ENCODE peak calls at places on chromosomes 12 and 14, in nine cellular contexts. C is retinal pigment epithelial cell, V is A549, J is NB4, S is ovary, B is fibroblast of the aortic adventitia, M is lower lobe of right lung, F is GM23338, U is ascending aorta. I is an unnamed sample.

GRCh38 chr14:39015360-39015961 is 87.6 kb downstream of the SEC23A start:
- DNase-seq in C (no peak), V (peak; percentile 64), J (peak; percentile 56), S (no peak), B (peak; percentile 69), M (no peak), F (peak; percentile 75), U (no peak), I (no peak)

GRCh38 chr12:119148049-119148448 is 30.7 kb upstream of the HSPB8 start:
- DNase-seq in C (no peak), V (no peak), J (no peak), S (no peak), B (no peak), M (no peak), F (no peak), U (no peak), I (no peak)

GRCh38 chr12:8527250-8528130 is 13.2 kb downstream of the CLEC4E start:
- DNase-seq in C (no peak), V (no peak), J (no peak), S (no peak), B (no peak), M (no peak), F (peak; percentile 58), U (no peak), I (no peak)

GRCh38 chr12:117538032-117538690 is 176.7 kb upstream of the NOS1 start:
- DNase-seq in C (no peak), V (peak; percentile 12), J (no peak), S (no peak), B (no peak), M (no peak), F (no peak), U (no peak), I (no peak)

GRCh38 chr12:3950714-3951320 is 77.6 kb upstream of the PARP11 start:
- DNase-seq in C (no peak), V (no peak), J (no peak), S (no peak), B (no peak), M (no peak), F (no peak), U (no peak), I (no peak)

GRCh38 chr14:106380740-106381139 is 854.4 kb downstream of the TMEM121 start:
- DNase-seq in C (no peak), V (no peak), J (no peak), S (no peak), B (no peak), M (no peak), F (no peak), U (no peak), I (no peak)

GRCh38 chr14:55430024-55430690 is 10.3 kb downstream of the TBPL2 start:
- DNase-seq in C (peak; percentile 58), V (peak; percentile 79), J (peak; percentile 68), S (no peak), B (peak; percentile 87), M (no peak), F (peak; percentile 92), U (no peak), I (no peak)

GRCh38 chr14:92676031-92676430 is 72.4 kb downstream of the LGMN start:
- DNase-seq in C (no peak), V (no peak), J (peak; percentile 56), S (peak; percentile 19), B (no peak), M (peak; percentile 73), F (no peak), U (no peak), I (no peak)

GRCh38 chr12:2682301-2683282 is 112.2 kb upstream of the FKBP4 start:
- DNase-seq in C (no peak), V (peak; percentile 68), J (peak; percentile 52), S (no peak), B (peak; percentile 42), M (no peak), F (peak; percentile 70), U (no peak), I (no peak)

GRCh38 chr12:12158858-12159257 is 88.1 kb downstream of the BCL2L14 start:
- DNase-seq in C (no peak), V (no peak), J (no peak), S (no peak), B (peak; percentile 81), M (no peak), F (no peak), U (no peak), I (no peak)

GRCh38 chr12:22230280-22230794 is 104.2 kb downstream of the ST8SIA1 start:
- DNase-seq in C (no peak), V (peak; percentile 39), J (no peak), S (no peak), B (peak; percentile 68), M (no peak), F (no peak), U (no peak), I (no peak)

GRCh38 chr12:92028039-92028709 is 117.5 kb downstream of the BTG1 start:
- DNase-seq in C (peak; percentile 52), V (no peak), J (no peak), S (no peak), B (peak; percentile 68), M (no peak), F (no peak), U (no peak), I (no peak)

GRCh38 chr12:52029686-52030085 is 21.6 kb upstream of the NR4A1 start:
- DNase-seq in C (peak; percentile 63), V (peak; percentile 76), J (peak; percentile 79), S (no peak), B (peak; percentile 41), M (peak; percentile 67), F (peak; percentile 94), U (no peak), I (no peak)

GRCh38 chr12:98146043-98146442 is 369.3 kb upstream of the TMPO start:
- DNase-seq in C (no peak), V (no peak), J (no peak), S (no peak), B (no peak), M (no peak), F (no peak), U (no peak), I (no peak)

GRCh38 chr12:15788266-15789214 is 648 bp downstream of the EPS8 start:
- DNase-seq in C (no peak), V (peak; percentile 66), J (peak; percentile 16), S (peak; percentile 63), B (peak; percentile 60), M (peak; percentile 62), F (peak; percentile 70), U (no peak), I (no peak)

GRCh38 chr12:54566792-54567191 is 17.4 kb downstream of the PDE1B start:
- DNase-seq in C (no peak), V (no peak), J (no peak), S (no peak), B (no peak), M (no peak), F (no peak), U (no peak), I (no peak)

GRCh38 chr14:101563654-101564443 is 2.6 kb downstream of the DIO3 start:
- DNase-seq in C (no peak), V (peak; percentile 37), J (no peak), S (no peak), B (no peak), M (peak; percentile 26), F (peak; percentile 67), U (no peak), I (no peak)

GRCh38 chr14:76919811-76920571 is 93.8 kb downstream of the LRRC74A start:
- DNase-seq in C (peak; percentile 58), V (peak; percentile 84), J (peak; percentile 30), S (peak; percentile 63), B (peak; percentile 78), M (no peak), F (peak; percentile 67), U (no peak), I (no peak)

GRCh38 chr12:70557583-70558263 is 79.5 kb downstream of the PTPRB start:
- DNase-seq in C (no peak), V (no peak), J (no peak), S (no peak), B (no peak), M (no peak), F (no peak), U (no peak), I (no peak)

GRCh38 chr14:24312736-24313507 is 1.6 kb downstream of the LTB4R start:
- DNase-seq in C (no peak), V (no peak), J (peak; percentile 74), S (no peak), B (no peak), M (peak; percentile 62), F (no peak), U (no peak), I (no peak)

GRCh38 chr12:18389820-18390219 is 128.5 kb downstream of the PIK3C2G start:
- DNase-seq in C (no peak), V (no peak), J (no peak), S (no peak), B (no peak), M (no peak), F (no peak), U (no peak), I (no peak)

GRCh38 chr12:1738480-1738879 is 47.6 kb downstream of the ADIPOR2 start:
- DNase-seq in C (no peak), V (no peak), J (no peak), S (no peak), B (peak; percentile 19), M (no peak), F (no peak), U (no peak), I (no peak)

GRCh38 chr14:102795060-102795925 is 18.0 kb downstream of the TRAF3 start:
- DNase-seq in C (peak; percentile 90), V (peak; percentile 76), J (peak; percentile 77), S (no peak), B (peak; percentile 97), M (peak; percentile 68), F (no peak), U (peak; percentile 47), I (no peak)
- TF ChIP-seq CTCF in C (peak; percentile 64), V (no peak), J (no peak), S (no peak), B (peak; percentile 78), M (no peak), F (no peak), U (no peak), I (no peak)

GRCh38 chr14:97138801-97139200 is 341.6 kb downstream of the VRK1 start:
- DNase-seq in C (no peak), V (no peak), J (peak; percentile 8), S (no peak), B (no peak), M (no peak), F (peak; percentile 62), U (no peak), I (no peak)
- TF ChIP-seq CTCF in C (no peak), V (no peak), J (no peak), S (no peak), B (no peak), M (no peak), F (peak; percentile 59), U (no peak), I (no peak)

DNA sequence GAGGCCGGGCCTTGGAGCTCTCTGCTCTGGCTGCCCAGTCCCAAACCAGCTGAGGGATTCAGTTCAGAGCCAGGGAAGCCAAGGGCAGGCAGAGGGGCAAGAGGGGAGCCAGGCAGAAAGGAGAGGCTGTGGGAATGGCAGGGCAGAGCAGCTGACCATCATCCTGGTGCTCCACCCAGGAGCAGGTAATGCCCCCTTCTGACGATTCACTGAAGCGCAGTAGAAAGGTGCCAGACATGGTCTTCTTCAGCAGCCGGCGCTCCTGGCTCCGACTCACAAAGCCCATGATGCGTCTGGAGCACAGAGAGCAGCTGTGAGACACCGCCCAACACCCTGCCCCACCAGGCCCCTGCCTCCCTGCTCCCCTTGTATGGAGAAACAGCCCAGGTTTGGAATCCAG is 8.0 kb downstream of the IL23A start:
- DNase-seq in C (no peak), V (peak; percentile 40), J (peak; percentile 39), S (no peak), B (no peak), M (no peak), F (peak; percentile 64), U (no peak), I (no peak)
- TF ChIP-seq CTCF in C (no peak), V (no peak), J (peak; percentile 32), S (no peak), B (no peak), M (no peak), F (peak; percentile 30), U (no peak), I (no peak)

GRCh38 chr12:28963554-28963953 is 185.5 kb upstream of the FAR2 start:
- DNase-seq in C (no peak), V (peak; percentile 34), J (peak; percentile 57), S (no peak), B (peak; percentile 66), M (no peak), F (peak; percentile 64), U (no peak), I (no peak)
- TF ChIP-seq CTCF in C (peak; percentile 55), V (peak; percentile 17), J (peak; percentile 42), S (no peak), B (peak; percentile 54), M (peak; percentile 9), F (peak; percentile 73), U (no peak), I (no peak)

I was measured in omental fat pad.